ENCODE peak calls at places on chromosomes 6 and 20, in four cellular contexts. One of them, this sample, is unnamed.

GRCh38 chr6:35185302-35185681 is 28.5 kb upstream of the SCUBE3 start:
- DNase-seq in epithelial cell of esophagus: peak; percentile 81
- DNase-seq in mucosa of gallbladder: no peak
- DNase-seq in MV-4-11: no peak
- DNase-seq in this sample: no peak

GRCh38 chr20:11922561-11922960 is 4.9 kb downstream of the BTBD3 start:
- DNase-seq in epithelial cell of esophagus: no peak
- DNase-seq in mucosa of gallbladder: no peak
- DNase-seq in MV-4-11: no peak
- DNase-seq in this sample: no peak

GRCh38 chr20:18001131-18001921 is 32.5 kb downstream of the MGME1 start:
- DNase-seq in epithelial cell of esophagus: peak; percentile 98
- DNase-seq in mucosa of gallbladder: peak; percentile 65
- DNase-seq in MV-4-11: peak; percentile 71
- DNase-seq in this sample: no peak

GRCh38 chr6:19028201-19028600 is 641.1 kb downstream of the RNF144B start:
- DNase-seq in epithelial cell of esophagus: peak; percentile 11
- DNase-seq in mucosa of gallbladder: no peak
- DNase-seq in MV-4-11: no peak
- DNase-seq in this sample: no peak

GRCh38 chr6:108260126-108260808 is 573 bp downstream of the SNX3 start:
- DNase-seq in epithelial cell of esophagus: peak; percentile 54
- DNase-seq in mucosa of gallbladder: peak; percentile 35
- DNase-seq in MV-4-11: no peak
- DNase-seq in this sample: no peak

GRCh38 chr20:23165307-23165750 is 79.2 kb upstream of the CD93 start:
- DNase-seq in epithelial cell of esophagus: no peak
- DNase-seq in mucosa of gallbladder: peak; percentile 74
- DNase-seq in MV-4-11: no peak
- DNase-seq in this sample: no peak

GRCh38 chr6:87922947-87923330 is 124.7 kb upstream of the SPACA1 start:
- DNase-seq in epithelial cell of esophagus: no peak
- DNase-seq in mucosa of gallbladder: no peak
- DNase-seq in MV-4-11: peak; percentile 78
- DNase-seq in this sample: no peak

GRCh38 chr20:63056236-63057132 is 49.7 kb upstream of the BHLHE23 start:
- DNase-seq in epithelial cell of esophagus: no peak
- DNase-seq in mucosa of gallbladder: no peak
- DNase-seq in MV-4-11: no peak
- DNase-seq in this sample: no peak

GRCh38 chr6:156687875-156688549 is 89.2 kb upstream of the ARID1B start:
- DNase-seq in epithelial cell of esophagus: peak; percentile 24
- DNase-seq in mucosa of gallbladder: peak; percentile 12
- DNase-seq in MV-4-11: peak; percentile 30
- DNase-seq in this sample: no peak

GRCh38 chr6:38730136-38730862 is 15.2 kb downstream of the DNAH8 start:
- DNase-seq in epithelial cell of esophagus: no peak
- DNase-seq in mucosa of gallbladder: no peak
- DNase-seq in MV-4-11: no peak
- DNase-seq in this sample: no peak

GRCh38 chr6:72386324-72386723 is 235.5 kb upstream of the KCNQ5 start:
- DNase-seq in epithelial cell of esophagus: peak; percentile 6
- DNase-seq in mucosa of gallbladder: no peak
- DNase-seq in MV-4-11: peak; percentile 45
- DNase-seq in this sample: no peak

GRCh38 chr6:143123081-143123480 is 62.4 kb downstream of the AIG1 start:
- DNase-seq in epithelial cell of esophagus: no peak
- DNase-seq in mucosa of gallbladder: no peak
- DNase-seq in MV-4-11: no peak
- DNase-seq in this sample: no peak

GRCh38 chr6:33609444-33610034 is 11.6 kb upstream of the ITPR3 start:
- DNase-seq in epithelial cell of esophagus: no peak
- DNase-seq in mucosa of gallbladder: no peak
- DNase-seq in MV-4-11: no peak
- DNase-seq in this sample: no peak

GRCh38 chr6:71967436-71967835 is 81.1 kb downstream of the RIMS1 start:
- DNase-seq in epithelial cell of esophagus: peak; percentile 32
- DNase-seq in mucosa of gallbladder: no peak
- DNase-seq in MV-4-11: no peak
- DNase-seq in this sample: no peak

GRCh38 chr6:125728739-125729138 is 20.7 kb upstream of the HEY2 start:
- DNase-seq in epithelial cell of esophagus: peak; percentile 37
- DNase-seq in mucosa of gallbladder: no peak
- DNase-seq in MV-4-11: no peak
- DNase-seq in this sample: no peak

GRCh38 chr20:40286991-40287531 is 402.0 kb downstream of the MAFB start:
- DNase-seq in epithelial cell of esophagus: peak; percentile 97
- DNase-seq in mucosa of gallbladder: peak; percentile 24
- DNase-seq in MV-4-11: no peak
- DNase-seq in this sample: no peak

This sample was measured in GF-D8.